ENCODE peak calls at places on chromosomes 4 and X, in eight cellular contexts. P, Y, F, L, G, V, S and N are unnamed samples.

GRCh38 chrX:110847334-110847733 is 51.7 kb upstream of the CHRDL1 start:
- DNase-seq in P (no peak), Y (no peak), F (no peak), L (no peak), G (no peak), V (no peak), S (peak; percentile 63), N (no peak)

GRCh38 chrX:18886344-18887161 is 97.4 kb downstream of the PHKA2 start:
- DNase-seq in P (peak; percentile 75), Y (peak; percentile 95), F (peak; percentile 76), L (peak; percentile 71), G (peak; percentile 44), V (peak; percentile 90), S (peak; percentile 23), N (peak; percentile 84)

GRCh38 chrX:154333837-154334271 is 38.3 kb downstream of the TKTL1 start:
- DNase-seq in P (no peak), Y (no peak), F (no peak), L (no peak), G (no peak), V (no peak), S (no peak), N (no peak)

GRCh38 chr4:71229477-71230257 is 109.2 kb upstream of the SLC4A4 start:
- DNase-seq in P (no peak), Y (peak; percentile 46), F (peak; percentile 36), L (peak; percentile 34), G (no peak), V (no peak), S (peak; percentile 81), N (no peak)

GRCh38 chr4:151930372-151930771 is 169.6 kb upstream of the GATB start:
- DNase-seq in P (no peak), Y (no peak), F (no peak), L (no peak), G (no peak), V (no peak), S (no peak), N (no peak)

GRCh38 chrX:39928704-39929439 is 168.9 kb downstream of the BCOR start:
- DNase-seq in P (no peak), Y (peak; percentile 40), F (no peak), L (no peak), G (no peak), V (no peak), S (no peak), N (no peak)

GRCh38 chr4:8176547-8177399 is 18.2 kb upstream of the ABLIM2 start:
- DNase-seq in P (no peak), Y (no peak), F (peak; percentile 84), L (peak; percentile 14), G (no peak), V (peak; percentile 72), S (peak; percentile 52), N (peak; percentile 68)

GRCh38 chr4:92634891-92635290 is 331.1 kb downstream of the GRID2 start:
- DNase-seq in P (no peak), Y (no peak), F (no peak), L (no peak), G (no peak), V (no peak), S (no peak), N (no peak)

GRCh38 chrX:112734250-112734649 is 54.5 kb upstream of the LHFPL1 start:
- DNase-seq in P (no peak), Y (no peak), F (no peak), L (no peak), G (no peak), V (no peak), S (peak; percentile 14), N (no peak)

GRCh38 chr4:81504685-81505598 is 33.2 kb upstream of the RASGEF1B start:
- DNase-seq in P (peak; percentile 50), Y (peak; percentile 87), F (no peak), L (peak; percentile 73), G (peak; percentile 46), V (peak; percentile 90), S (no peak), N (peak; percentile 84)

GRCh38 chr4:156615066-156615514 is 356.5 kb downstream of the PDGFC start:
- DNase-seq in P (peak; percentile 19), Y (no peak), F (no peak), L (no peak), G (no peak), V (no peak), S (peak; percentile 92), N (no peak)

GRCh38 chr4:1201851-1202525 is 29.6 kb upstream of the SPON2 start:
- DNase-seq in P (peak; percentile 68), Y (peak; percentile 89), F (no peak), L (peak; percentile 57), G (peak; percentile 15), V (peak; percentile 85), S (peak; percentile 95), N (peak; percentile 75)

GRCh38 chr4:168886361-168886760 is 123.7 kb downstream of the CBR4 start:
- DNase-seq in P (no peak), Y (no peak), F (no peak), L (no peak), G (no peak), V (no peak), S (peak; percentile 81), N (no peak)

GRCh38 chrX:10233173-10233572 is 76.4 kb downstream of the CLCN4 start:
- DNase-seq in P (no peak), Y (no peak), F (no peak), L (no peak), G (no peak), V (no peak), S (peak; percentile 65), N (no peak)

GRCh38 chrX:57752866-57753265 is 72.8 kb upstream of the NLRP2B start:
- DNase-seq in P (no peak), Y (no peak), F (peak; percentile 29), L (no peak), G (no peak), V (no peak), S (no peak), N (no peak)

GRCh38 chrX:13452283-13452682 is 117.1 kb upstream of the EGFL6 start:
- DNase-seq in P (no peak), Y (no peak), F (no peak), L (no peak), G (no peak), V (no peak), S (no peak), N (no peak)

GRCh38 chr4:92012899-92013867 is 290.6 kb upstream of the GRID2 start:
- DNase-seq in P (no peak), Y (no peak), F (peak; percentile 59), L (peak; percentile 24), G (no peak), V (no peak), S (no peak), N (no peak)

GRCh38 chrX:9466115-9466495 is 1.2 kb downstream of the TBL1X start:
- DNase-seq in P (peak; percentile 27), Y (peak; percentile 86), F (peak; percentile 41), L (peak; percentile 69), G (no peak), V (peak; percentile 67), S (peak; percentile 21), N (peak; percentile 75)

GRCh38 chr4:73869130-73870055 is at the start of gene CXCL1:
- DNase-seq in P (no peak), Y (peak; percentile 80), F (peak; percentile 48), L (peak; percentile 59), G (peak; percentile 22), V (no peak), S (no peak), N (peak; percentile 76)

GRCh38 chr4:115671581-115671980 is 558.2 kb upstream of the NDST4 start:
- DNase-seq in P (no peak), Y (no peak), F (no peak), L (no peak), G (no peak), V (no peak), S (no peak), N (no peak)

GRCh38 chrX:17792842-17793241 is 55.5 kb downstream of the SCML1 start:
- DNase-seq in P (peak; percentile 64), Y (no peak), F (no peak), L (no peak), G (no peak), V (no peak), S (no peak), N (no peak)

GRCh38 chr4:727576-727975 is 21.9 kb downstream of the PCGF3 start:
- DNase-seq in P (no peak), Y (no peak), F (no peak), L (no peak), G (no peak), V (no peak), S (no peak), N (no peak)

GRCh38 chr4:179116581-179116980 is 1674.3 kb upstream of the AGA start:
- DNase-seq in P (no peak), Y (no peak), F (no peak), L (no peak), G (no peak), V (no peak), S (no peak), N (no peak)

GRCh38 chr4:25405453-25405852 is 28.4 kb downstream of the ANAPC4 start:
- DNase-seq in P (no peak), Y (no peak), F (no peak), L (no peak), G (no peak), V (no peak), S (no peak), N (no peak)

GRCh38 chr4:25410820-25411529 is 33.9 kb downstream of the ANAPC4 start:
- DNase-seq in P (no peak), Y (no peak), F (no peak), L (no peak), G (no peak), V (no peak), S (no peak), N (no peak)

GRCh38 chr4:25403699-25404098 is 26.6 kb downstream of the ANAPC4 start:
- DNase-seq in P (no peak), Y (no peak), F (no peak), L (no peak), G (no peak), V (no peak), S (no peak), N (no peak)

GRCh38 chr4:25402521-25402920 is 25.5 kb downstream of the ANAPC4 start:
- DNase-seq in P (no peak), Y (no peak), F (no peak), L (no peak), G (no peak), V (no peak), S (peak; percentile 66), N (no peak)

GRCh38 chr4:25406081-25406692 is 29.1 kb downstream of the ANAPC4 start:
- DNase-seq in P (no peak), Y (no peak), F (no peak), L (no peak), G (no peak), V (no peak), S (peak; percentile 77), N (no peak)
- H3K27ac ChIP-seq in P (no peak overlapping the region), Y (no peak overlapping the region), F (no peak overlapping the region), L (peak overlapping the region; percentile 20), G (no peak overlapping the region), V (no peak overlapping the region), S (no peak overlapping the region), N (no peak overlapping the region)

GRCh38 chr4:13236485-13236884 is 247.7 kb downstream of the RAB28 start:
- DNase-seq in P (no peak), Y (no peak), F (no peak), L (no peak), G (no peak), V (no peak), S (no peak), N (no peak)
- H3K4me1 ChIP-seq in P (no peaks in the 10 kb centered on the region), Y (no peaks in the 10 kb centered on the region), F (no peaks in the 10 kb centered on the region), L (no peaks in the 10 kb centered on the region), G (no peaks in the 10 kb centered on the region), V (no peaks in the 10 kb centered on the region), S (no peaks in the 10 kb centered on the region), N (no peaks in the 10 kb centered on the region)

GRCh38 chr4:41611124-41611838 is 73.3 kb downstream of the LIMCH1 start:
- DNase-seq in P (no peak), Y (no peak), F (no peak), L (no peak), G (no peak), V (no peak), S (no peak), N (no peak)
- H3K27ac ChIP-seq in P (peak overlapping the region; percentile 76), Y (peak overlapping the region; percentile 51), F (no peak overlapping the region), L (no peak overlapping the region), G (no peak overlapping the region), V (no peak overlapping the region), S (no peak overlapping the region), N (no peak overlapping the region)

GRCh38 chrX:150475466-150475865 is 93.0 kb upstream of the MTM1 start:
- DNase-seq in P (no peak), Y (no peak), F (no peak), L (no peak), G (no peak), V (no peak), S (peak; percentile 7), N (no peak)
- H3K4me1 ChIP-seq in P (no peaks in the 10 kb centered on the region), Y (no peaks in the 10 kb centered on the region), F (no peaks in the 10 kb centered on the region), L (no peaks in the 10 kb centered on the region), G (peaks cover 33% of the 10 kb centered on the region), V (no peaks in the 10 kb centered on the region), S (peaks cover 5% of the 10 kb centered on the region), N (no peaks in the 10 kb centered on the region)